ENCODE peak calls at places on chromosome 20, in eight cellular contexts. Y, L, W, A, K, B, F and T are unnamed samples.

GRCh38 chr20:10249048-10249770 is 30.6 kb downstream of the SNAP25 start:
- DNase-seq in F (no peak), A (no peak), Y (no peak), L (no peak), W (no peak), K (no peak), B (no peak), T (no peak)

GRCh38 chr20:63892402-63892801 is 2.5 kb upstream of the DNAJC5 start:
- DNase-seq in K (no peak), L (no peak), F (no peak), Y (no peak), A (no peak), B (no peak), W (no peak), T (no peak)

GRCh38 chr20:63508072-63508768 is 9.3 kb upstream of the EEF1A2 start:
- DNase-seq in K (no peak), W (no peak), A (no peak), Y (no peak), B (no peak), F (no peak), L (no peak), T (no peak)

GRCh38 chr20:7362601-7363000 is 577.7 kb downstream of the HAO1 start:
- DNase-seq in K (no peak), B (no peak), A (no peak), Y (no peak), L (peak), W (no peak), F (no peak), T (no peak)

GRCh38 chr20:63553933-63554290 is at the start of gene FNDC11:
- DNase-seq in K (no peak), Y (no peak), A (no peak), L (no peak), W (peak), B (peak), F (peak), T (no peak)

GRCh38 chr20:3697588-3698235 is 14.7 kb downstream of the SIGLEC1 start:
- DNase-seq in F (no peak), K (no peak), W (no peak), B (no peak), Y (no peak), A (no peak), L (no peak), T (no peak)

GRCh38 chr20:57458400-57459160 is 66.4 kb downstream of the CTCFL start:
- DNase-seq in L (no peak), K (no peak), Y (no peak), A (no peak), B (no peak), F (no peak), W (no peak), T (no peak)

GRCh38 chr20:62303327-62304226 is 780 bp downstream of the ADRM1 start:
- DNase-seq in W (no peak), K (no peak), A (no peak), L (peak), F (no peak), Y (peak), B (no peak), T (no peak)

GRCh38 chr20:2137552-2138201 is 36.0 kb downstream of the STK35 start:
- DNase-seq in W (no peak), K (no peak), A (no peak), F (no peak), L (no peak), B (no peak), Y (no peak), T (no peak)

GRCh38 chr20:1376007-1376406 is 16.8 kb downstream of the FKBP1A start:
- DNase-seq in F (no peak), L (no peak), W (peak), Y (no peak), B (no peak), K (no peak), A (no peak), T (no peak)

GRCh38 chr20:23235173-23236027 is 115.2 kb upstream of the NXT1 start:
- DNase-seq in W (peak), L (peak), F (peak), K (no peak), B (peak), A (peak), Y (peak), T (peak)

GRCh38 chr20:37348643-37349516 is 2.9 kb downstream of the SRC start:
- DNase-seq in F (peak), Y (no peak), K (no peak), L (no peak), A (no peak), B (peak), W (no peak), T (no peak)

GRCh38 chr20:58210398-58210747 is 18.1 kb downstream of the ANKRD60 start:
- DNase-seq in W (no peak), Y (no peak), A (no peak), F (no peak), L (no peak), B (no peak), K (no peak), T (no peak)

GRCh38 chr20:9460518-9460917 is 53.9 kb upstream of the LAMP5 start:
- DNase-seq in F (no peak), W (no peak), A (no peak), B (no peak), K (no peak), L (peak), Y (no peak), T (no peak)

GRCh38 chr20:3652646-3653596 is 10.3 kb downstream of the GFRA4 start:
- DNase-seq in A (no peak), L (no peak), W (no peak), K (no peak), F (no peak), Y (no peak), B (peak), T (no peak)

DNA sequence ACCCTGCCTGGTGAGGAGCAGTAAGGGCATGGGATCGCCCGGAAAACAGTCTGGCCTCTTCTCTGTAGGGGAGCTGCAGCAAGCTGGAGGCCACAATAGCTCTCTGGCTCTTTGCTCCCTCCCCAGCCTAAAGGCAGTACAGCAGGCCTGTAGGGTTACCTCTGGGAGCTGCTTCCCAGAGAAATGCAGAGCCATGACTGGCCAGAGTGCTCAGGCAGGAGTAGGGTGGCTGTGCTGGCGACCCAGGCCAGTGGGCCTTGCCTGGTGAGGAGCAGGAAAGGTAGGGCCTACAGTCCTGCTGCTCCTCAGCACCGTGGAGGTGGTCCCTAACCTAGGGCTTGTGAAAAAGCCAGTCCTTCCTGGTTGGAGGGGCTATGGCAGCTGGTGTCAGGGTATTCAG is 129.9 kb upstream of the CHD6 start:
- DNase-seq in F (no peak), W (no peak), Y (no peak), L (no peak), A (no peak), K (no peak), B (no peak), T (no peak)
- H3K9ac ChIP-seq in F (no peak), W (no peak), Y (no peak), L (no peak), A (no peak), K (no peak), B (no peak), T (no peak)

DNA sequence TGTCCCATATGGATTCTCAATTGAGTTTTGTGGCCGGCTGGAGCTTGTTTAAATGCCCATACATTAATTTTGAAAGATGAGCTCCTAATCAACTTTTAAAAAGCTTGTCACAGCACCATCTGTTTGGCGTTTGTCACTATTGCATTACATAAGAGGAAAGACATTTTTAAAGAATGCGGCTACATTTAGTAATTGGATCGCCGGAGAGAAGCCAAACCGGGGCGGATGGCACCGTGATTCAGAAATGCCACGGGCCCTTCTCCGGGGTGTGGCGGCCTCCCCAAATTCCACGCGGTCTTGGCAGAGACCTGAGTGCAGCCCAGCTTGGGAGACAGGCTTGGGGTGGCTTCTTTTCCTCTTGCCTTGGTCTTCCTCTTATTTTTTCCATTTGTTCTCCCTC is 67.7 kb upstream of the ZNFX1 start:
- DNase-seq in B (no peak), L (no peak), W (no peak), Y (no peak), A (no peak), F (no peak), K (no peak), T (no peak)
- TF ChIP-seq POLR2AphosphoS5 in B (no peak), L (no peak), W (no peak), Y (no peak), A (no peak), F (no peak), K (no peak), T (no peak)

GRCh38 chr20:44008806-44009678 is 94.4 kb downstream of the TOX2 start:
- DNase-seq in Y (no peak), F (no peak), K (no peak), A (no peak), W (no peak), B (no peak), L (no peak), T (no peak)

GRCh38 chr20:44010162-44010704 is 95.6 kb downstream of the TOX2 start:
- DNase-seq in K (no peak), L (no peak), W (no peak), F (peak), A (no peak), B (peak), Y (no peak), T (no peak)

GRCh38 chr20:44009679-44009992 is 95.0 kb downstream of the TOX2 start:
- DNase-seq in Y (no peak), K (no peak), W (no peak), F (no peak), B (no peak), L (no peak), A (no peak), T (no peak)

GRCh38 chr20:44012466-44013226 is 98.0 kb downstream of the TOX2 start:
- DNase-seq in K (no peak), W (no peak), B (no peak), A (no peak), F (no peak), L (no peak), Y (no peak), T (no peak)

GRCh38 chr20:44011251-44011940 is 96.7 kb downstream of the TOX2 start:
- DNase-seq in B (no peak), L (no peak), F (peak), K (no peak), Y (no peak), W (no peak), A (no peak), T (no peak)
- H3K4me3 ChIP-seq in B (no peak), L (no peak), F (no peak), K (no peak), Y (no peak), W (no peak), A (no peak), T (no peak)

GRCh38 chr20:13212750-13213149 is 8.3 kb upstream of the ISM1 start:
- DNase-seq in W (no peak), B (no peak), F (no peak), Y (no peak), K (no peak), A (no peak), L (no peak), T (no peak)
- H3K9ac ChIP-seq in W (no peak), B (no peak), F (no peak), Y (no peak), K (no peak), A (no peak), L (no peak), T (no peak)

GRCh38 chr20:20360464-20360863 is 7.4 kb upstream of the INSM1 start:
- DNase-seq in F (peak), K (no peak), B (peak), W (no peak), A (peak), Y (peak), L (peak), T (peak)
- TF ChIP-seq POLR2AphosphoS5 in F (no peak), K (no peak), B (no peak), W (no peak), A (no peak), Y (no peak), L (no peak), T (no peak)